ENCODE peak calls at places on chromosomes 3 and 15, in ten cellular contexts. K is RWPE1, N is GM13977, B is AG04450, Z is WTC11, Y is mucosa of descending colon, P is AG10803, W is IMR-90, S is psoas muscle, I is mesothelial cell of epicardium. X is an unnamed sample.

GRCh38 chr15:27648359-27648758 is 450.8 kb downstream of the OCA2 start:
- DNase-seq in K (no peak), N (no peak), B (no peak), Z (no peak), Y (no peak), P (no peak), W (no peak), S (no peak), I (no peak), X (no peak)

GRCh38 chr3:150135321-150135721 is 164.6 kb upstream of the PFN2 start:
- DNase-seq in K (no peak), N (no peak), B (no peak), Z (no peak), Y (no peak), P (peak), W (peak), S (no peak), I (no peak), X (no peak)

GRCh38 chr3:197456271-197457091 is 99.3 kb downstream of the BDH1 start:
- DNase-seq in K (peak), N (peak), B (peak), Z (peak), Y (peak), P (peak), W (peak), S (peak), I (peak), X (peak)

GRCh38 chr3:28317438-28318022 is 31.0 kb upstream of the ZCWPW2 start:
- DNase-seq in K (peak), N (peak), B (no peak), Z (no peak), Y (no peak), P (peak), W (peak), S (no peak), I (no peak), X (peak)

GRCh38 chr15:67823371-67824156 is 1.7 kb upstream of the SKOR1 start:
- DNase-seq in K (no peak), N (peak), B (no peak), Z (no peak), Y (no peak), P (no peak), W (no peak), S (peak), I (no peak), X (no peak)

GRCh38 chr15:39230917-39231285 is 350.0 kb upstream of the THBS1 start:
- DNase-seq in K (no peak), N (no peak), B (no peak), Z (no peak), Y (no peak), P (no peak), W (no peak), S (no peak), I (no peak), X (no peak)

GRCh38 chr15:99212401-99212800 is 37.0 kb downstream of the TTC23 start:
- DNase-seq in K (no peak), N (no peak), B (no peak), Z (no peak), Y (no peak), P (peak), W (peak), S (peak), I (no peak), X (no peak)

GRCh38 chr3:122974764-122975162 is 52.8 kb downstream of the SEMA5B start:
- DNase-seq in K (peak), N (no peak), B (no peak), Z (no peak), Y (no peak), P (no peak), W (peak), S (no peak), I (no peak), X (peak)

GRCh38 chr3:61638721-61639120 is 77.3 kb downstream of the PTPRG start:
- DNase-seq in K (no peak), N (no peak), B (no peak), Z (no peak), Y (no peak), P (peak), W (peak), S (no peak), I (no peak), X (no peak)

GRCh38 chr3:56725175-56725574 is 42.1 kb upstream of the TASOR start:
- DNase-seq in K (no peak), N (peak), B (no peak), Z (no peak), Y (peak), P (no peak), W (no peak), S (no peak), I (no peak), X (no peak)

GRCh38 chr3:119149484-119149883 is 3.5 kb downstream of the TEX55 start:
- DNase-seq in K (no peak), N (no peak), B (peak), Z (no peak), Y (no peak), P (peak), W (peak), S (no peak), I (no peak), X (no peak)

GRCh38 chr3:121834079-121834730 is 655 bp downstream of the IQCB1 start:
- DNase-seq in K (peak), N (peak), B (no peak), Z (no peak), Y (peak), P (no peak), W (peak), S (no peak), I (no peak), X (peak)

GRCh38 chr15:79875213-79875612 is 21.6 kb downstream of the MTHFS start:
- DNase-seq in K (no peak), N (no peak), B (no peak), Z (no peak), Y (no peak), P (no peak), W (no peak), S (no peak), I (no peak), X (no peak)

GRCh38 chr3:194327030-194327413 is 24.1 kb downstream of the CPN2 start:
- DNase-seq in K (no peak), N (no peak), B (no peak), Z (no peak), Y (no peak), P (peak), W (peak), S (no peak), I (no peak), X (no peak)

GRCh38 chr3:26245236-26245635 is 377.3 kb upstream of the LRRC3B start:
- DNase-seq in K (no peak), N (no peak), B (no peak), Z (no peak), Y (no peak), P (no peak), W (no peak), S (no peak), I (no peak), X (no peak)

GRCh38 chr15:81155375-81156218 is 21.5 kb downstream of the CFAP161 start:
- DNase-seq in K (peak), N (peak), B (peak), Z (no peak), Y (no peak), P (peak), W (peak), S (no peak), I (no peak), X (peak)

GRCh38 chr15:75647370-75648155 is at the start of gene SNX33:
- DNase-seq in K (peak), N (peak), B (no peak), Z (peak), Y (peak), P (peak), W (peak), S (peak), I (peak), X (peak)

GRCh38 chr3:156837130-156837529 is 11.0 kb downstream of the LEKR1 start:
- DNase-seq in K (peak), N (no peak), B (no peak), Z (no peak), Y (no peak), P (peak), W (peak), S (no peak), I (no peak), X (no peak)

GRCh38 chr3:149199474-149199873 is 22.2 kb downstream of the CP start:
- DNase-seq in K (no peak), N (no peak), B (no peak), Z (no peak), Y (no peak), P (no peak), W (peak), S (no peak), I (no peak), X (peak)

GRCh38 chr3:63937661-63938651 is 25.8 kb upstream of the SCAANT1 start:
- DNase-seq in K (peak), N (no peak), B (no peak), Z (no peak), Y (no peak), P (no peak), W (no peak), S (no peak), I (no peak), X (no peak)

GRCh38 chr3:10627884-10628572 is 122.6 kb upstream of the ATP2B2 start:
- DNase-seq in K (no peak), N (no peak), B (no peak), Z (peak), Y (no peak), P (no peak), W (no peak), S (no peak), I (no peak), X (no peak)

GRCh38 chr3:134357914-134358811 is 16.1 kb downstream of the AMOTL2 start:
- DNase-seq in K (peak), N (peak), B (peak), Z (peak), Y (peak), P (peak), W (peak), S (peak), I (no peak), X (peak)
- TF ChIP-seq CTCF in K (no peak), N (peak), B (peak), Z (no peak), Y (no peak), P (peak), W (peak), S (no peak), I (no peak), X (peak)

DNA sequence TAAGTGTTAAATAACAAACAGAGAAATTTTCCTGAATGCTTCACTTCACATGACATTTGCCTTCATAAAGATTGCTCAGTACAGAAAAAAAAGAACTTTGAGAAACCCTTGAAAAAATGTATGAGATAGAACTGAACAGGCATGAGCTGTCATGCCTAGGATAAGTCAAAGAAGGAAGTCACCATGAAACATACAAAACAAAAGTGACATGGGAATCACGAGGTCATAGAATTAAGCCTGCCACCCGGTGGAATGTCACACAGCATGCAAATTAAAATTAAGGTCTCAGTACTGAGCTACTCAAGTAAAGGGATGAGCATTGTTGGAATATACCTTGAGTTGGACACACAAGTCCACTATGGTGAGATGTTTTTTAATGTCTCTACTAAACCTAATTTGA is 652.5 kb upstream of the NECTIN3 start:
- DNase-seq in K (no peak), N (no peak), B (no peak), Z (no peak), Y (no peak), P (no peak), W (no peak), S (no peak), I (no peak), X (peak)
- TF ChIP-seq CTCF in K (no peak), N (no peak), B (no peak), Z (no peak), Y (no peak), P (no peak), W (no peak), S (no peak), I (no peak), X (no peak)

GRCh38 chr15:73564255-73564654 is 68.9 kb downstream of the NPTN start:
- DNase-seq in K (peak), N (no peak), B (no peak), Z (no peak), Y (no peak), P (peak), W (peak), S (no peak), I (no peak), X (peak)
- TF ChIP-seq CTCF in K (no peak), N (no peak), B (peak), Z (no peak), Y (no peak), P (peak), W (peak), S (no peak), I (no peak), X (no peak)

GRCh38 chr3:42668793-42669217 is 15.3 kb downstream of the ZBTB47 start:
- DNase-seq in K (no peak), N (no peak), B (no peak), Z (no peak), Y (no peak), P (peak), W (no peak), S (no peak), I (no peak), X (no peak)

GRCh38 chr3:42667523-42668402 is 14.3 kb downstream of the ZBTB47 start:
- DNase-seq in K (no peak), N (no peak), B (no peak), Z (no peak), Y (no peak), P (peak), W (no peak), S (no peak), I (peak), X (no peak)

GRCh38 chr3:42667096-42667522 is 13.6 kb downstream of the ZBTB47 start:
- DNase-seq in K (no peak), N (no peak), B (no peak), Z (no peak), Y (no peak), P (no peak), W (no peak), S (peak), I (no peak), X (no peak)

GRCh38 chr3:42670051-42670576 is 15.2 kb upstream of the KLHL40 start:
- DNase-seq in K (no peak), N (no peak), B (no peak), Z (no peak), Y (no peak), P (no peak), W (no peak), S (no peak), I (no peak), X (no peak)

GRCh38 chr3:42668403-42668740 is 14.9 kb downstream of the ZBTB47 start:
- DNase-seq in K (no peak), N (no peak), B (no peak), Z (no peak), Y (no peak), P (no peak), W (no peak), S (no peak), I (no peak), X (no peak)
- TF ChIP-seq CTCF in K (no peak), N (no peak), B (no peak), Z (no peak), Y (no peak), P (no peak), W (no peak), S (no peak), I (no peak), X (no peak)

GRCh38 chr3:72892081-72892763 is 4.4 kb downstream of the GXYLT2 start:
- DNase-seq in K (peak), N (no peak), B (peak), Z (no peak), Y (no peak), P (peak), W (peak), S (no peak), I (no peak), X (no peak)

GRCh38 chr3:72892870-72893269 is 5.0 kb downstream of the GXYLT2 start:
- DNase-seq in K (no peak), N (no peak), B (no peak), Z (peak), Y (no peak), P (no peak), W (no peak), S (no peak), I (no peak), X (no peak)

GRCh38 chr3:72889310-72890165 is 1.7 kb downstream of the GXYLT2 start:
- DNase-seq in K (no peak), N (no peak), B (no peak), Z (no peak), Y (no peak), P (no peak), W (no peak), S (no peak), I (no peak), X (no peak)

GRCh38 chr3:72890166-72890925 is 2.5 kb downstream of the GXYLT2 start:
- DNase-seq in K (no peak), N (no peak), B (no peak), Z (no peak), Y (no peak), P (no peak), W (no peak), S (no peak), I (no peak), X (no peak)

DNA sequence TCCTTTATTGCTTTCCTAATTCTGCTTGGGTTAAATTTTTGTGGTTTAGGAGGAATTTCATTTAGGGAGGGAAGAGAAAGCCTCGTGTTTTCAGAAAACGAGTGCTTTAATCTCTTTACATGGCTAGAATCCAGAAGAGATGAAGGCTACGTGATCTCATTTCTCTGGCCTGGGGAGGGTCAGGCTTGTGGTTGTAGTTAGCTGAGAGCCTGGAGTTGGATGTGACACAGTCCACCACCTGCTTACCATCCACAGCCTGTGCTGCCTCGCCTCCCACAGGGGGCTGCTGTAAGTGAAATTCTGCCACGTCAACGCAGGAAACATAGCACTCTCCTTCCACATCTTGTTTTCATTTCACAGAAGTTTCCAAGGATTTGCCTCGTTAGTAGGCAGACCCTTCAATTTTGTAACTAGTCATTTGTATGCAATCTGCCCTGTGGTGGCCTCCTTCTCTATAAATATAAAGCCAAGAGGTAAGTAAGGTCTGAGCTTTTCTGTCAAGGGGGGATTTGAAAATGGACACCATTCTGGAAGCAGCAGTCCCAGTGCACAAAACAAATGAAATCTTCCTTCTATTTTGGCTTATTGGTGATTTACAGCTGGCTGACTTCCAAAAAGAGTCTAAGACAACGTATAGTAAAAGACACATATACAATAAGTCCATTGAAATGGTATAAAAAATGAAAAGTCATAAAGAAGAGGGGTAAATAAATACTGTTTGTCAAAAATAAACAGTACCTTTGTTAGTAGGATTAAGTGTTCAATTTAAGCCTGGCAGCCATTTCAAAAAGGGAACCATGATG is 3.4 kb downstream of the GXYLT2 start:
- DNase-seq in K (no peak), N (no peak), B (peak), Z (no peak), Y (no peak), P (peak), W (peak), S (no peak), I (no peak), X (no peak)
- TF ChIP-seq CTCF in K (no peak), N (no peak), B (peak), Z (no peak), Y (no peak), P (peak), W (peak), S (no peak), I (no peak), X (no peak)

GRCh38 chr3:102531686-102532085 is 96.9 kb downstream of the ZPLD1 start:
- DNase-seq in K (peak), N (no peak), B (no peak), Z (no peak), Y (no peak), P (no peak), W (no peak), S (no peak), I (no peak), X (no peak)

GRCh38 chr3:102530443-102531195 is 95.8 kb downstream of the ZPLD1 start:
- DNase-seq in K (peak), N (no peak), B (no peak), Z (no peak), Y (no peak), P (peak), W (peak), S (no peak), I (no peak), X (no peak)

GRCh38 chr3:102526865-102527264 is 92.0 kb downstream of the ZPLD1 start:
- DNase-seq in K (no peak), N (no peak), B (no peak), Z (no peak), Y (no peak), P (no peak), W (no peak), S (no peak), I (no peak), X (no peak)

GRCh38 chr3:102528727-102529126 is 93.9 kb downstream of the ZPLD1 start:
- DNase-seq in K (no peak), N (no peak), B (no peak), Z (no peak), Y (no peak), P (no peak), W (no peak), S (no peak), I (no peak), X (no peak)

DNA sequence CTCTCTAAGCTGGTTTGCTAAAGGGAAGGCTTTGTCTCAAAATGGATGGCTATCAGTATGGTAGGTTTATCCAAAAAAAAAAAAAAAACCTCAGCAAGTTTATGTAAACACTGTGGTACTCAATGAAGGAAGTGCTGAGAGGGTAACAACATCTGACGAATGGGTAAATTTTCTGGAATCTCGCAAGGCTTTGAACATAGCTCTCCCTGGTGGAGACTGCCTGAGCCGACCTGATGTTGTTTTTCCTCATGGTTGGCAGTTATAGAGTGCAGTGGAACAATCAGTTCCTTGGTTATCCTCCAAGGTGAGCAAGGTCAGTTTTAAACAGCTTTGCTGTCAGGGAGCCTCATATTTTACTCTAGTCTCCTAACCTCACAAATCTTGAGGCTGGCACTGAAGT is 94.6 kb downstream of the ZPLD1 start:
- DNase-seq in K (peak), N (no peak), B (peak), Z (peak), Y (no peak), P (no peak), W (peak), S (no peak), I (no peak), X (no peak)
- TF ChIP-seq CTCF in K (no peak), N (no peak), B (peak), Z (no peak), Y (no peak), P (peak), W (peak), S (peak), I (no peak), X (no peak)

GRCh38 chr15:66027268-66027806 is 158.0 kb downstream of the RAB11A start:
- DNase-seq in K (peak), N (no peak), B (no peak), Z (no peak), Y (peak), P (no peak), W (no peak), S (no peak), I (no peak), X (no peak)

GRCh38 chr15:66024116-66024515 is 154.8 kb downstream of the RAB11A start:
- DNase-seq in K (no peak), N (no peak), B (no peak), Z (no peak), Y (no peak), P (no peak), W (no peak), S (no peak), I (no peak), X (no peak)

GRCh38 chr15:66024998-66025397 is 155.7 kb downstream of the RAB11A start:
- DNase-seq in K (peak), N (no peak), B (no peak), Z (no peak), Y (no peak), P (peak), W (no peak), S (no peak), I (peak), X (no peak)

GRCh38 chr15:66023322-66023972 is 154.2 kb downstream of the RAB11A start:
- DNase-seq in K (no peak), N (no peak), B (no peak), Z (no peak), Y (no peak), P (no peak), W (no peak), S (no peak), I (no peak), X (no peak)

GRCh38 chr15:66025972-66026371 is 156.7 kb downstream of the RAB11A start:
- DNase-seq in K (no peak), N (no peak), B (no peak), Z (peak), Y (no peak), P (no peak), W (no peak), S (no peak), I (no peak), X (no peak)
- TF ChIP-seq CTCF in K (no peak), N (no peak), B (no peak), Z (no peak), Y (no peak), P (no peak), W (no peak), S (no peak), I (no peak), X (no peak)